ENCODE peak calls at places on chromosomes 12 and 14, in four cellular contexts. One of them, this sample, is unnamed. For H3K9me3, the result is how much of the 10 kb centered on the place peaks cover.

GRCh38 chr14:71758198-71758955 is 173.9 kb upstream of the RGS6 start:
- DNase-seq in Peyer's patch: no peak
- DNase-seq in mucosa of descending colon: no peak
- DNase-seq in fibroblast of lung: no peak
- DNase-seq in this sample: no peak

GRCh38 chr12:4700621-4701026 is 19.6 kb upstream of the GALNT8 start:
- DNase-seq in fibroblast of lung: peak
- DNase-seq in mucosa of descending colon: no peak
- DNase-seq in Peyer's patch: no peak
- DNase-seq in this sample: peak

GRCh38 chr12:105740337-105740736 is 398.4 kb downstream of the NUAK1 start:
- DNase-seq in mucosa of descending colon: no peak
- DNase-seq in fibroblast of lung: no peak
- DNase-seq in Peyer's patch: no peak
- DNase-seq in this sample: no peak

GRCh38 chr12:57722716-57723629 is 15.6 kb downstream of the AGAP2 start:
- DNase-seq in Peyer's patch: no peak
- DNase-seq in mucosa of descending colon: no peak
- DNase-seq in fibroblast of lung: no peak
- DNase-seq in this sample: no peak

GRCh38 chr14:100694579-100695422 is 31.9 kb upstream of the DLK1 start:
- DNase-seq in Peyer's patch: no peak
- DNase-seq in fibroblast of lung: no peak
- DNase-seq in mucosa of descending colon: no peak
- DNase-seq in this sample: no peak

GRCh38 chr12:113798552-113798951 is 167.6 kb downstream of the RBM19 start:
- DNase-seq in mucosa of descending colon: no peak
- DNase-seq in fibroblast of lung: no peak
- DNase-seq in Peyer's patch: no peak
- DNase-seq in this sample: no peak

GRCh38 chr14:89065879-89066278 is 241.4 kb downstream of the TTC8 start:
- DNase-seq in Peyer's patch: no peak
- DNase-seq in fibroblast of lung: no peak
- DNase-seq in mucosa of descending colon: no peak
- DNase-seq in this sample: no peak

GRCh38 chr14:62209287-62209899 is 447.2 kb downstream of the SNAPC1 start:
- DNase-seq in mucosa of descending colon: no peak
- DNase-seq in fibroblast of lung: peak
- DNase-seq in Peyer's patch: no peak
- DNase-seq in this sample: no peak

GRCh38 chr12:59780605-59781135 is 184.8 kb downstream of the SLC16A7 start:
- DNase-seq in Peyer's patch: no peak
- DNase-seq in fibroblast of lung: peak
- DNase-seq in mucosa of descending colon: peak
- DNase-seq in this sample: no peak

GRCh38 chr14:50941151-50941550 is 3.1 kb downstream of the PYGL start:
- DNase-seq in Peyer's patch: no peak
- DNase-seq in fibroblast of lung: no peak
- DNase-seq in mucosa of descending colon: no peak
- DNase-seq in this sample: no peak

GRCh38 chr14:99560946-99561683 is 42.9 kb downstream of the CCDC85C start:
- DNase-seq in Peyer's patch: peak
- DNase-seq in mucosa of descending colon: no peak
- DNase-seq in fibroblast of lung: no peak
- DNase-seq in this sample: no peak

GRCh38 chr14:54894995-54895394 is 7.6 kb downstream of the GCH1 start:
- DNase-seq in fibroblast of lung: no peak
- DNase-seq in Peyer's patch: no peak
- DNase-seq in mucosa of descending colon: no peak
- DNase-seq in this sample: no peak

GRCh38 chr14:63897706-63898105 is 44.9 kb downstream of the SYNE2 start:
- DNase-seq in fibroblast of lung: peak
- DNase-seq in Peyer's patch: no peak
- DNase-seq in mucosa of descending colon: no peak
- DNase-seq in this sample: no peak

GRCh38 chr12:65948320-65949008 is 124.2 kb downstream of the HMGA2 start:
- DNase-seq in fibroblast of lung: peak
- DNase-seq in mucosa of descending colon: peak
- DNase-seq in Peyer's patch: no peak
- DNase-seq in this sample: peak

GRCh38 chr14:24715239-24715638 is 81.2 kb upstream of the GZMB start:
- DNase-seq in fibroblast of lung: no peak
- DNase-seq in mucosa of descending colon: no peak
- DNase-seq in Peyer's patch: no peak
- DNase-seq in this sample: no peak

GRCh38 chr14:96811265-96811664 is 14.1 kb downstream of the VRK1 start:
- DNase-seq in mucosa of descending colon: no peak
- DNase-seq in fibroblast of lung: peak
- DNase-seq in Peyer's patch: no peak
- DNase-seq in this sample: no peak

GRCh38 chr12:53289891-53290290 is 5.5 kb upstream of the PFDN5 start:
- DNase-seq in Peyer's patch: no peak
- DNase-seq in fibroblast of lung: peak
- DNase-seq in mucosa of descending colon: no peak
- DNase-seq in this sample: no peak

GRCh38 chr12:20282411-20282810 is 85.9 kb upstream of the PDE3A start:
- DNase-seq in mucosa of descending colon: no peak
- DNase-seq in Peyer's patch: no peak
- DNase-seq in fibroblast of lung: no peak
- DNase-seq in this sample: no peak

GRCh38 chr14:67486890-67487289 is 1.6 kb downstream of the TMEM229B start:
- DNase-seq in fibroblast of lung: no peak
- DNase-seq in mucosa of descending colon: no peak
- DNase-seq in Peyer's patch: no peak
- DNase-seq in this sample: no peak

GRCh38 chr12:40655451-40655850 is 36.8 kb upstream of the CNTN1 start:
- DNase-seq in fibroblast of lung: no peak
- DNase-seq in Peyer's patch: no peak
- DNase-seq in mucosa of descending colon: no peak
- DNase-seq in this sample: no peak

GRCh38 chr12:92541024-92541423 is 161.8 kb upstream of the PLEKHG7 start:
- DNase-seq in mucosa of descending colon: no peak
- DNase-seq in fibroblast of lung: no peak
- DNase-seq in Peyer's patch: no peak
- DNase-seq in this sample: no peak

GRCh38 chr12:132194056-132194455 is 49.8 kb downstream of the NOC4L start:
- DNase-seq in mucosa of descending colon: no peak
- DNase-seq in fibroblast of lung: no peak
- DNase-seq in Peyer's patch: no peak
- DNase-seq in this sample: no peak

GRCh38 chr12:105409286-105409685 is 78.8 kb downstream of the C12orf75 start:
- DNase-seq in fibroblast of lung: no peak
- DNase-seq in mucosa of descending colon: no peak
- DNase-seq in Peyer's patch: no peak
- DNase-seq in this sample: no peak

GRCh38 chr14:69008411-69008810 is 29.3 kb upstream of the ACTN1 start:
- DNase-seq in Peyer's patch: no peak
- DNase-seq in mucosa of descending colon: no peak
- DNase-seq in fibroblast of lung: peak
- DNase-seq in this sample: no peak

GRCh38 chr12:42946776-42947435 is 357.4 kb upstream of the PRICKLE1 start:
- DNase-seq in mucosa of descending colon: no peak
- DNase-seq in Peyer's patch: no peak
- DNase-seq in fibroblast of lung: no peak
- DNase-seq in this sample: no peak

GRCh38 chr12:126807312-126807711 is 1459.7 kb upstream of the TMEM132C start:
- DNase-seq in fibroblast of lung: no peak
- DNase-seq in Peyer's patch: no peak
- DNase-seq in mucosa of descending colon: no peak
- DNase-seq in this sample: no peak
- H3K9me3 ChIP-seq in fibroblast of lung: under half
- H3K9me3 ChIP-seq in Peyer's patch: under half
- H3K9me3 ChIP-seq in mucosa of descending colon: under half
- H3K9me3 ChIP-seq in this sample: under half

DNA sequence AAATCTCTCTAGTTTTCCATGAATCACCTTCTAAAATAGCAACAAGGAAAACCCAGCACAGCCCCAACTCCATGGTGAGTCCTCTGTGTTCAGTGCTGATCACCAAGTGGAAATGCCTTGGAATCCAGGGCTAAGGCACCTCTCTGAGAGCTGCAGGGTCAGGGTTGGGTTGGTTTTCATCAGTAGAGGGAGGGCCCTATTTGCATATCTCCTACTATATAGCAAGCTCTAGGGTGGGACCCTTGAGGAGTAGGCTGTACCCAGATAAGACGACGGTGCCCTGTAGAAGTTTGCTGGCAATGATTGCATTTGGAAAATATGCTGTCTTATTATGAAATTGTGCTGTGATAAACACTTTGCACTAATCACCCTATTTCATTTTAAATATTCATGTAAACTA is 1011.8 kb downstream of the TMEM121 start:
- DNase-seq in Peyer's patch: no peak
- DNase-seq in mucosa of descending colon: no peak
- DNase-seq in fibroblast of lung: no peak
- DNase-seq in this sample: no peak
- H3K9me3 ChIP-seq in Peyer's patch: under half
- H3K9me3 ChIP-seq in mucosa of descending colon: under half
- H3K9me3 ChIP-seq in fibroblast of lung: under half
- H3K9me3 ChIP-seq in this sample: under half

DNA sequence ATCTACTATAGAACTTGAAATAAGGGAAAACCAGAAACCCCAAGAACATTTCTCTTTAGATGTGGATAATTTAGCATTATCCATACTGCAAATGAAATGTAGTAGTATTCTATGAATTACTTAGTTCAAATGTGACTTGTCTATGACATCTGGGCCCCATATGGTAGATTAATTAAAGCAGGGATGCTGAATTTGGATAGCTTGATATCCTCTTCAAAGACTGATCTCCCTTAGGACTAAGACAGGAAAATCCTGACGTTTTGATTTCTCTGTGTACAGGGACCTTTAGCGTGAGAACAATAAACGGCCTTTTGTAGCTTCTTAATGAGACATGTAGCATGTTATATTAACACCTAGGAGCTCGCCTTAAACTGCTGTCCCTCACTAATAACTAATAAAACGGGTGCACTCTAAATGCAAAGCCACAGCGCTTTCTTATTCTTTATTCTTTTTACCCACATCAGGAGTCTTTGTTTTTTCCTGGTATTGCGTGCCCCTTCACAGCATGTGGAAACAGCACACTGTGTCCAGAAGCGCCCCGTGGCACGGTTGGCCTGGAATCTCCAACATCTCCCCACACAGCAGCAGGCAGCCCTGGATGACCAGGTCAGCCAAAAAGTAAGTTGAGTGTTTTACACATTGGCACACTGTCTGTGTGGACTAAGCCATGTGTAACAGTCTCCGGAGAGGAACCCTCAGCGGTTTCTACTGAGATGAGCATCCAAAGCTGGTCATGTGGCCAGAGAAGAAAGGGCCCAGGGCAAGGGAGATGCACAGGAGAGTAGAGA is 93.1 kb downstream of the SRGAP1 start:
- DNase-seq in Peyer's patch: no peak
- DNase-seq in mucosa of descending colon: no peak
- DNase-seq in fibroblast of lung: no peak
- DNase-seq in this sample: no peak
- H3K9me3 ChIP-seq in Peyer's patch: under half
- H3K9me3 ChIP-seq in mucosa of descending colon: under half
- H3K9me3 ChIP-seq in fibroblast of lung: under half
- H3K9me3 ChIP-seq in this sample: under half

DNA sequence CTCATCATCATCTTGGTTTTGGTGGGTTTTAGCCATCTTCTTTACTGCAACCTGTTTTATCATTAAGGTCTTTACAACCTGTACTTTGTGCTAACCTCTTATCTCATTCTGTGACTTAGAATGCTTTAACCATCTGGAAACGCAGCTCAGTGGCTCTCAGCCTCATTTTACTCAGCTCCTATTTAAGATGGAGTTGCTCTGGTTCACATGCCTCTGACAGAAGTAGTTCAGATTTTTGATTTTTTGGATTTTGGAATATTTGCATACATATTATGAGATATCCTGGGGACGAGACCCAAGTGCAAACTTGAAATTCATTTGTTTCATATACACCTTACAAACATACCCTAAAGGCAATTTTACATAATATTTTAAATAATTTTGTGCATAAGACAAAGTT is 10.7 kb downstream of the SLC38A1 start:
- DNase-seq in Peyer's patch: no peak
- DNase-seq in mucosa of descending colon: no peak
- DNase-seq in fibroblast of lung: no peak
- DNase-seq in this sample: no peak
- H3K9me3 ChIP-seq in Peyer's patch: under half
- H3K9me3 ChIP-seq in mucosa of descending colon: under half
- H3K9me3 ChIP-seq in fibroblast of lung: under half
- H3K9me3 ChIP-seq in this sample: under half